ENCODE peak calls at places on chromosomes 4 and X, in four cellular contexts. Q is A549, W is K562, S is IMR-90. N is an unnamed sample.

GRCh38 chr4:11702886-11703555 is 274.3 kb upstream of the HS3ST1 start:
- DNase-seq in W (no peak), Q (no peak), S (no peak), N (no peak)

GRCh38 chr4:120948382-120948781 is 25.9 kb upstream of the PRDM5 start:
- DNase-seq in Q (no peak), S (no peak), W (no peak), N (no peak)

GRCh38 chr4:79042079-79042674 is 102.9 kb upstream of the PAQR3 start:
- DNase-seq in S (peak), W (peak), Q (peak), N (no peak)

GRCh38 chr4:1841886-1842210 is 14.1 kb downstream of the LETM1 start:
- DNase-seq in S (no peak), Q (no peak), W (no peak), N (no peak)

GRCh38 chr4:24105183-24106039 is 215.6 kb upstream of the PPARGC1A start:
- DNase-seq in S (peak), Q (no peak), W (no peak), N (no peak)

GRCh38 chr4:6659897-6660296 is 19.4 kb downstream of the MRFAP1 start:
- DNase-seq in Q (no peak), W (no peak), S (no peak), N (no peak)

GRCh38 chr4:88964450-88964849 is 92.5 kb downstream of the FAM13A start:
- DNase-seq in Q (peak), W (no peak), S (peak), N (no peak)

GRCh38 chrX:46381630-46382029 is 163.6 kb downstream of the ZNF674 start:
- DNase-seq in S (peak), Q (peak), W (peak), N (peak)

GRCh38 chrX:136856527-136856926 is 24.0 kb downstream of the RBMX start:
- DNase-seq in W (no peak), S (no peak), Q (no peak), N (peak)

GRCh38 chr4:117793786-117794369 is 240.4 kb upstream of the NDST3 start:
- DNase-seq in W (no peak), Q (no peak), S (no peak), N (no peak)

GRCh38 chr4:8832130-8832930 is 39.3 kb downstream of the HMX1 start:
- DNase-seq in Q (no peak), S (no peak), W (no peak), N (no peak)

GRCh38 chr4:5773271-5773555 is 62.2 kb downstream of the EVC start:
- DNase-seq in S (peak), W (no peak), Q (no peak), N (no peak)

GRCh38 chr4:129098578-129098977 is 2.6 kb downstream of the C4orf33 start:
- DNase-seq in Q (no peak), S (no peak), W (no peak), N (no peak)

GRCh38 chr4:26294904-26295303 is 25.9 kb upstream of the RBPJ start:
- DNase-seq in S (no peak), W (no peak), Q (no peak), N (no peak)

GRCh38 chrX:15399901-15400500 is 15.8 kb upstream of the VEGFD start:
- DNase-seq in W (no peak), Q (no peak), S (no peak), N (no peak)

GRCh38 chr4:153258750-153259149 is 54.5 kb downstream of the TRIM2 start:
- DNase-seq in Q (no peak), S (no peak), W (no peak), N (no peak)

GRCh38 chr4:155593793-155594192 is 72.9 kb upstream of the GUCY1A1 start:
- DNase-seq in Q (no peak), S (no peak), W (no peak), N (no peak)

GRCh38 chr4:1575418-1576199 is 108.5 kb downstream of the FAM53A start:
- DNase-seq in S (no peak), Q (no peak), W (no peak), N (no peak)

GRCh38 chrX:45031830-45032229 is 158.8 kb downstream of the KDM6A start:
- DNase-seq in W (no peak), Q (no peak), S (no peak), N (no peak)

GRCh38 chr4:42555828-42556227 is 101.1 kb downstream of the ATP8A1 start:
- DNase-seq in S (no peak), Q (no peak), W (no peak), N (no peak)

GRCh38 chrX:152958524-152959465 is 35.1 kb downstream of the PNMA5 start:
- DNase-seq in Q (peak), W (peak), S (peak), N (peak)

GRCh38 chr4:183876268-183876934 is 28.7 kb upstream of the STOX2 start:
- DNase-seq in Q (peak), W (no peak), S (peak), N (no peak)

GRCh38 chr4:147773261-147774184 is 41.6 kb downstream of the ARHGAP10 start:
- DNase-seq in W (no peak), S (peak), Q (no peak), N (no peak)

GRCh38 chr4:176478076-176478475 is 158.3 kb downstream of the SPCS3 start:
- DNase-seq in W (no peak), S (peak), Q (no peak), N (no peak)

GRCh38 chrX:41238543-41238942 is 95.4 kb upstream of the DDX3X start:
- DNase-seq in Q (peak), S (peak), W (no peak), N (no peak)

GRCh38 chr4:18322111-18322510 is 300.6 kb upstream of the LCORL start:
- DNase-seq in W (no peak), Q (no peak), S (no peak), N (no peak)

GRCh38 chr4:146577111-146577510 is 55.4 kb upstream of the SLC10A7 start:
- DNase-seq in S (peak), Q (no peak), W (no peak), N (no peak)

GRCh38 chr4:7166981-7167700 is 25.2 kb upstream of the SORCS2 start:
- DNase-seq in W (no peak), Q (no peak), S (no peak), N (no peak)

GRCh38 chrX:141903400-141904155 is at the start of gene MAGEC1:
- DNase-seq in Q (no peak), S (no peak), W (peak), N (no peak)

GRCh38 chrX:143472334-143472938 is 44.8 kb downstream of the SPANXN3 start:
- DNase-seq in Q (no peak), S (no peak), W (no peak), N (no peak)

GRCh38 chrX:10859353-10859752 is 239.0 kb upstream of the MID1 start:
- DNase-seq in Q (no peak), W (no peak), S (no peak), N (no peak)
- TF ChIP-seq ELK1 in Q (no peak), W (no peak), S (no peak), N (no peak)

GRCh38 chr4:30904593-30904992 is 184.4 kb downstream of the PCDH7 start:
- DNase-seq in S (no peak), Q (no peak), W (no peak), N (no peak)
- TF ChIP-seq ELK1 in S (no peak), Q (no peak), W (no peak), N (no peak)

DNA sequence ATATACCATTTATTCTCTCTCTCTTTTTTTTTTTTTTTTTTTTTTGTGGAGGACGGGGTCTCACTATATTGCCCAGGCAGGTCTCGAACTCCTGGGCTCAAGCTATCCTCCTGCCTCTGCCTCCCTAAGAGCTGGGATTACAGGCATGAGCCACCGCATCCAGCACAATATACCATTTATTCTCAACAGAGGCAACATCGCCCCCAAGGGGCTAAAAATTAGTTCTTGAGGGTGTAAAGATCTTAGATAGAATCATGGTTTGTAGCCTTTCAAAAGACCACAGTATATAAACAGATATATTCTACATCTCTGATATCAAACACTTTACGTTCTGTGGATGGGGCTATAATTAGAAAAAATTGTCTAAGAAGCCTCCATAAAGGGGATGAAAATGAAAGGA is 39.8 kb upstream of the TCEAL2 start:
- DNase-seq in W (no peak), Q (no peak), S (no peak), N (no peak)
- TF ChIP-seq ELK1 in W (no peak), Q (no peak), S (no peak), N (no peak)

DNA sequence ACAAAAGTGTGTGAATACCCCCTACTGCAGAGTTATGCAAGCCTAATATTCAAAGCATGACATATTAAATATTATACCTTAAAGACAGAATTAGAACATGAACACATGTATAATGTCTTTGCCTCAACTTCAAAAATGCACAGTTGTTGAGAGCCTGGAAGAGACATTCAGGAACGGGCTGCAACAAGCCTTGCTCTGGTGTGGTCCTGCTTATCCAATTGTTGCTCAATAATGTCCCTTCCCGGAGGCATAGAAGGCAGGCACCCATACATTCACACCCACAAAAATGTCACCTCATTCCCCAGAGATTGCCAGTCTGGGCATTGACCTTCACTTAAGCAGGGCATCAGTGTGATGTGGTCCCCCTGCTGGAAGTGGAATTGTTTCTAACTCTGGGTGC is 238.8 kb downstream of the CBR4 start:
- DNase-seq in S (no peak), W (no peak), Q (no peak), N (no peak)
- TF ChIP-seq ELK1 in S (no peak), W (no peak), Q (no peak), N (no peak)

GRCh38 chrX:30302957-30303356 is 6.2 kb downstream of the NR0B1 start:
- DNase-seq in W (no peak), Q (peak), S (no peak), N (no peak)

GRCh38 chrX:30301977-30302376 is 7.2 kb downstream of the NR0B1 start:
- DNase-seq in S (peak), Q (peak), W (no peak), N (no peak)

GRCh38 chrX:30307466-30307865 is 1.7 kb downstream of the NR0B1 start:
- DNase-seq in Q (no peak), S (no peak), W (no peak), N (no peak)

GRCh38 chrX:30308263-30309138 is 689 bp downstream of the NR0B1 start:
- DNase-seq in S (no peak), Q (peak), W (no peak), N (no peak)

DNA sequence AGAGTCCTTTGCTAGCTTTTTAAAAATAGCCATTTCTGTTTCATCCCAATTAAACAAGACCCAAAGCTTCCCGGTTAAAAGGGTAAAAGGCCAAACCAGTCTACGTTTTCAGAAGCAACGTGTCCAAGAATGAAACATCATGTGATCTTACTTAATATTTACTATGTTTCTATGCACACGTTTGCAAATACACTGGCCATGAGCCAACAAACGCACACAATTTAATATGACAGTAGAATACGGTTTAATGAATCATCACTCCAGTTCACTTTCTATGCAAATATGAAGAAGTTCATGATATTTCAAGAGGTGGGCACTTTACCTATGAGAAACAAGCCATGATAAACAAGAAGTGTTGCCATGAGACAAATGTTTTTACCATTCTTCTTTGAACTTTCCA is 4.3 kb downstream of the NR0B1 start:
- DNase-seq in S (no peak), W (no peak), Q (peak), N (no peak)
- TF ChIP-seq ELK1 in S (no peak), W (no peak), Q (no peak), N (no peak)

GRCh38 chr4:97720869-97721432 is 422.3 kb downstream of the STPG2 start:
- DNase-seq in S (no peak), Q (peak), W (no peak), N (no peak)
- TF ChIP-seq ELK1 in S (no peak), Q (no peak), W (no peak), N (no peak)

GRCh38 chr4:167021545-167022155 is 212.6 kb downstream of the SPOCK3 start:
- DNase-seq in W (peak), S (peak), Q (peak), N (peak)
- TF ChIP-seq ELK1 in W (no peak), S (no peak), Q (no peak), N (no peak)